ENCODE peak calls at places on chromosome 5, in ten cellular contexts. W is glutamatergic neuron; G is B cell; C is adrenal gland; U is dorsolateral prefrontal cortex; Z is WERI-Rb-1; P is CD8-positive, alpha-beta T cell; F is lung; Y is choroid plexus epithelial cell; M is astrocyte of the spinal cord. S is an unnamed sample.

GRCh38 chr5:150399158-150400019 is 13.3 kb downstream of the CD74 start:
- DNase-seq in F (no peak), Z (no peak), Y (peak), G (peak), M (no peak), U (no peak), W (no peak), P (no peak), C (no peak), S (no peak)

GRCh38 chr5:79561525-79561893 is 47.6 kb upstream of the HOMER1 start:
- DNase-seq in G (no peak), F (no peak), W (no peak), M (no peak), Y (no peak), P (no peak), C (no peak), U (peak), Z (no peak), S (no peak)

GRCh38 chr5:32291591-32291990 is 21.1 kb downstream of the MTMR12 start:
- DNase-seq in M (no peak), F (no peak), P (no peak), U (no peak), G (no peak), W (no peak), Z (no peak), C (peak), Y (no peak), S (no peak)

GRCh38 chr5:141882594-141883183 is 4.5 kb upstream of the PCDH1 start:
- DNase-seq in C (peak), Y (no peak), M (no peak), W (peak), P (no peak), G (no peak), U (peak), F (no peak), Z (no peak), S (no peak)

GRCh38 chr5:141960018-141960417 is 2.0 kb upstream of the PCDH12 start:
- DNase-seq in Y (no peak), Z (peak), W (peak), M (no peak), F (no peak), U (no peak), C (no peak), G (no peak), P (no peak), S (no peak)

GRCh38 chr5:16568875-16569580 is 47.8 kb downstream of the RETREG1 start:
- DNase-seq in F (no peak), W (no peak), Y (peak), Z (no peak), C (peak), M (peak), G (no peak), P (no peak), U (peak), S (no peak)

GRCh38 chr5:75375414-75375813 is 38.4 kb downstream of the HMGCR start:
- DNase-seq in G (no peak), F (no peak), Z (no peak), M (no peak), W (no peak), P (no peak), U (no peak), Y (no peak), C (no peak), S (no peak)

GRCh38 chr5:133460172-133460758 is 152.1 kb downstream of the FSTL4 start:
- DNase-seq in C (no peak), Z (peak), G (peak), M (no peak), Y (peak), F (no peak), P (no peak), W (peak), U (no peak), S (no peak)

GRCh38 chr5:83096660-83097334 is 19.4 kb downstream of the XRCC4 start:
- DNase-seq in M (peak), W (no peak), Y (peak), Z (no peak), F (no peak), C (no peak), P (no peak), G (no peak), U (no peak), S (no peak)

GRCh38 chr5:68352166-68352565 is 136.6 kb downstream of the PIK3R1 start:
- DNase-seq in M (no peak), C (no peak), U (no peak), G (no peak), W (no peak), F (no peak), P (no peak), Y (no peak), Z (no peak), S (no peak)

GRCh38 chr5:129820-130219 is 37.9 kb downstream of the PLEKHG4B start:
- DNase-seq in M (peak), U (no peak), G (no peak), F (no peak), P (no peak), C (no peak), W (no peak), Z (no peak), Y (peak), S (peak)

GRCh38 chr5:147439253-147439652 is 70.6 kb downstream of the DPYSL3 start:
- DNase-seq in G (no peak), C (no peak), Y (peak), W (no peak), Z (no peak), M (peak), P (no peak), F (no peak), U (no peak), S (no peak)

GRCh38 chr5:150227606-150228273 is 37.9 kb downstream of the SLC6A7 start:
- DNase-seq in M (no peak), C (no peak), F (no peak), G (no peak), U (no peak), Y (no peak), Z (no peak), W (no peak), P (no peak), S (peak)

GRCh38 chr5:27038476-27038875 is at the start of gene CDH9:
- DNase-seq in F (no peak), C (no peak), G (no peak), Y (peak), M (peak), Z (no peak), W (peak), U (no peak), P (no peak), S (no peak)

GRCh38 chr5:160420331-160420610 is 1.4 kb upstream of the PTTG1 start:
- DNase-seq in Z (no peak), W (no peak), G (no peak), F (no peak), M (no peak), U (no peak), Y (no peak), C (no peak), P (no peak), S (no peak)

GRCh38 chr5:31007672-31008071 is 185.8 kb upstream of the CDH6 start:
- DNase-seq in W (no peak), U (no peak), M (no peak), C (no peak), G (no peak), Z (no peak), F (no peak), Y (no peak), P (no peak), S (no peak)

GRCh38 chr5:96117863-96118651 is 156.4 kb upstream of the ELL2 start:
- DNase-seq in G (no peak), C (no peak), Y (peak), M (no peak), P (no peak), Z (no peak), F (no peak), U (no peak), W (no peak), S (no peak)

GRCh38 chr5:126373621-126374416 is 49.4 kb upstream of the GRAMD2B start:
- DNase-seq in F (no peak), W (no peak), U (no peak), Y (peak), C (no peak), G (no peak), P (no peak), Z (no peak), M (peak), S (no peak)

GRCh38 chr5:147162740-147163139 is 72.1 kb upstream of the STK32A start:
- DNase-seq in U (no peak), G (no peak), Y (no peak), P (no peak), M (no peak), F (no peak), Z (no peak), W (no peak), C (no peak), S (no peak)

GRCh38 chr5:129506092-129506491 is 46.0 kb downstream of the ADAMTS19 start:
- DNase-seq in P (no peak), W (no peak), Z (no peak), M (peak), U (no peak), G (no peak), C (no peak), Y (peak), F (no peak), S (no peak)

GRCh38 chr5:169335806-169336205 is 34.9 kb upstream of the SLIT3 start:
- DNase-seq in U (no peak), M (no peak), G (no peak), C (no peak), P (no peak), Y (no peak), W (no peak), Z (no peak), F (no peak), S (no peak)

GRCh38 chr5:132413567-132413966 is 44.1 kb downstream of the SLC22A5 start:
- DNase-seq in G (no peak), Y (no peak), U (no peak), Z (no peak), F (no peak), C (no peak), W (no peak), P (no peak), M (no peak), S (no peak)

GRCh38 chr5:34914671-34915138 is 599 bp downstream of the RAD1 start:
- DNase-seq in M (no peak), W (peak), U (no peak), G (no peak), F (no peak), Z (no peak), Y (peak), P (no peak), C (peak), S (no peak)

GRCh38 chr5:72009280-72009679 is 98.0 kb upstream of the MAP1B start:
- DNase-seq in G (no peak), Z (no peak), Y (peak), P (no peak), M (no peak), C (no peak), F (no peak), U (no peak), W (no peak), S (no peak)

GRCh38 chr5:133225671-133226152 is 173.9 kb downstream of the HSPA4 start:
- DNase-seq in M (peak), C (no peak), Z (no peak), F (no peak), U (no peak), W (no peak), G (no peak), P (no peak), Y (no peak), S (no peak)

GRCh38 chr5:16735092-16735970 is 118.5 kb upstream of the RETREG1 start:
- DNase-seq in Y (no peak), P (no peak), W (no peak), G (no peak), F (no peak), M (no peak), C (no peak), U (no peak), Z (no peak), S (no peak)

GRCh38 chr5:79956173-79956670 is 34.8 kb downstream of the MTX3 start:
- DNase-seq in Y (peak), U (no peak), C (no peak), W (no peak), P (no peak), G (no peak), F (no peak), M (peak), Z (no peak), S (no peak)

GRCh38 chr5:158287643-158288228 is 428.8 kb upstream of the CLINT1 start:
- DNase-seq in W (no peak), P (no peak), F (no peak), M (peak), C (no peak), Y (peak), U (no peak), G (no peak), Z (no peak), S (peak)

GRCh38 chr5:78050888-78051287 is 243.6 kb downstream of the AP3B1 start:
- DNase-seq in Y (peak), P (no peak), M (peak), C (no peak), Z (no peak), F (no peak), W (no peak), G (no peak), U (no peak), S (no peak)

DNA sequence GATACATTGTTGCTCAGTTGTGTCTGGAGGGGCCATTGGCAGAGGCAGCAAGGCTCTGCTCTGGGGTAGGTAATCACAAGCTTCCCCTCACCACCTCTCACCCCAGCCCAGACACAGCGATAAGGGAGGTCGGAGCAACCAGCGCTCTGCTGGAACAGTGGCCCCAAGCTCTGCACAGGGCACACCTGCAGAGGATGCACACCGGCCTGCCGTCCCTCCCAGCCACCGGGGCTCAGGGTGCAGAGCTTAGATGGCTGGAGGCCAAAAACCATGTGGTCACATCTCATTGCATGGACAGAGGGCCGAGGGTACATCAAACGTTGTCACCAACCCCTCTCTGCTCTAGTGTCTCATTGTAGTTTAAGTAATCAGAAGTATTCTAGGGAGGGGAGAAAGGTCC is 95.4 kb upstream of the ICE1 start:
- DNase-seq in C (no peak), W (no peak), G (no peak), U (no peak), Z (no peak), P (no peak), F (no peak), M (no peak), Y (no peak), S (no peak)
- TF ChIP-seq CTCF in C (no peak), W (no peak), G (no peak), U (no peak), Z (no peak), P (no peak), F (no peak), M (no peak), Y (no peak), S (no peak)

GRCh38 chr5:76544268-76544926 is 78.8 kb downstream of the F2RL2 start:
- DNase-seq in U (no peak), Z (peak), Y (peak), G (no peak), P (peak), C (peak), W (no peak), F (no peak), M (peak), S (no peak)
- TF ChIP-seq CTCF in U (peak), Z (peak), Y (peak), G (peak), P (peak), C (peak), W (no peak), F (peak), M (peak), S (peak)

GRCh38 chr5:180803181-180804128 is 849 bp upstream of the MGAT1 start:
- DNase-seq in M (peak), C (peak), G (peak), F (peak), Z (no peak), Y (peak), P (peak), W (no peak), U (peak), S (no peak)
- TF ChIP-seq CTCF in M (peak), C (peak), G (peak), F (no peak), Z (no peak), Y (peak), P (peak), W (no peak), U (no peak), S (no peak)

GRCh38 chr5:178547753-178548415 is 42.3 kb downstream of the COL23A1 start:
- DNase-seq in U (no peak), W (no peak), G (no peak), M (no peak), Y (no peak), F (no peak), C (no peak), Z (no peak), P (no peak), S (no peak)

GRCh38 chr5:178553517-178553916 is 36.7 kb downstream of the COL23A1 start:
- DNase-seq in F (no peak), M (no peak), U (peak), G (no peak), C (no peak), W (no peak), Y (no peak), P (no peak), Z (no peak), S (no peak)

GRCh38 chr5:178548751-178549150 is 41.4 kb downstream of the COL23A1 start:
- DNase-seq in G (no peak), Z (no peak), C (no peak), P (no peak), F (no peak), W (no peak), U (no peak), Y (no peak), M (no peak), S (no peak)

GRCh38 chr5:178551468-178551867 is 38.7 kb downstream of the COL23A1 start:
- DNase-seq in Y (no peak), C (no peak), W (no peak), G (no peak), U (no peak), Z (no peak), P (no peak), M (no peak), F (no peak), S (no peak)

DNA sequence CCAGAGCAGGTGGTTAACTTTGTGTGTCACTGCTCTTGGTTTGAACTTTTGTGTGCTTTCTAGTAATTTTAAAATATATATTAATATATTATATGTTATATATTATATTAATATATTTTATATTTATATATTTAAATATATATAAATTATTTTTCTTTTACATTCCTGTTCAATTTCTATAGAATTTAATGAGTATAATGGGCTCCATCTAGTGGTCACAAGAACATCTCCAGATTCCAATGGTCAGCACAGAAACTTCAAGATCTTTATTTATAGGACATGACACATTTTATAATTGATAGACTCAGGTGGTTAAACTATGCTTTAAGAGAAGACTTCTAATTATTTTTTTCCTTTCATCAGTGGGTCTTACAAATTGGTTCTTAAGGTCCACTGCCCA is 39.1 kb downstream of the COL23A1 start:
- DNase-seq in Y (peak), W (no peak), P (no peak), U (no peak), F (no peak), M (peak), Z (no peak), G (no peak), C (no peak), S (no peak)
- TF ChIP-seq CTCF in Y (peak), W (peak), P (peak), U (peak), F (no peak), M (peak), Z (no peak), G (peak), C (peak), S (peak)

DNA sequence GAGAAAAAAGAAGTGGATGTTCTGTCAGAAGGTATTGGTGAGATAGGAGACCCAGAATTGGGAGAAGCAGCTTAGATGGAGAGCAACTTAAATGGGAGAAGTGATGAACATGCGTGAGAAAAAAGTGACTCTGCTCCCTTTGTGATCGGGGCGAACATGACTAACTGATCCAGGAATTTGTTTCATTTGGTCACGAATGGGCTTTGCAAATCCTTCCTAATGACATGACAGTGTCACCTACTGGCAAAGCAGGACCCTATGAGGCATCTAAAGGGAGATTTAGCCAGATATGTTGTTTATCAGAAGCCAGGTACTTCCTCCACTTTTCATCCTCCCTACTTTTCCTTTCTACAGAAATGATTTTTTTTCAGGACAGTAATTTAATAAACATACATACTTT is 787.4 kb upstream of the RGMB start:
- DNase-seq in M (peak), C (no peak), Y (peak), F (no peak), W (no peak), Z (no peak), P (no peak), U (no peak), G (no peak), S (peak)
- TF ChIP-seq CTCF in M (no peak), C (no peak), Y (peak), F (no peak), W (no peak), Z (peak), P (no peak), U (no peak), G (no peak), S (no peak)

GRCh38 chr5:107875834-107876233 is 205.1 kb upstream of the EFNA5 start:
- DNase-seq in G (no peak), W (peak), M (peak), Y (peak), Z (peak), P (no peak), F (no peak), C (no peak), U (no peak), S (no peak)
- TF ChIP-seq CTCF in G (no peak), W (no peak), M (no peak), Y (peak), Z (peak), P (no peak), F (no peak), C (no peak), U (no peak), S (peak)

DNA sequence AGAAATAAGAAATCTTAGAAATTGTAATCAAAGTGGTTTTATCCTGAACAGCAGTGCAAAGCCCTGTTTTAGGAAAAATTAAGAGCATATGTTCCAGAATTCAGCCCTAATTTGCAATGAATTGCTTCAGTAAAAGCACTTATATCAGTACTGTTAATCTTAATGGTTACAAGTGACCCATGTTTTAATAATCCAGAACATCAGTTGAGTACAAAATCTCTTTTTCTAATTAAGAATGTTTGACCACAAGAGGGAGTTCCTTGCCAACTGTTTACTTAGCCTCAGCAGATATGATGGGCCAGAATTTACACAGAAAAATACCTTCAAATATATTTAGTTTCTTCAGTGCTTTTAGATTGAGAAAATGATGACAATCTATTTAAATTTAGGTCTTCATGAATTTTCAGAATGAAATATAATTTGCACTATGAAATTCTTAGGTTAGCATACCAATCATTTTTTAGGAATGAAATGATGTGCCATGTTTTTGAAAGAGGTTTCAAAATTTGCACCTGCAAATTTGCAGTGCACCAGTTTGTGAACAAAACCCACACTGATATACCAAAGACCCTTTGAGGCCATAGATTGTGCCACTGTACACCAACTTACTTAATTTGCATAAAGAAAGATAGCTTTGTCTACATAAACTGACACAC is 926.3 kb upstream of the ARRDC3 start:
- DNase-seq in W (no peak), Z (no peak), G (no peak), C (no peak), P (no peak), U (no peak), F (no peak), Y (peak), M (peak), S (peak)
- TF ChIP-seq CTCF in W (peak), Z (peak), G (no peak), C (peak), P (no peak), U (peak), F (no peak), Y (peak), M (peak), S (peak)